ENCODE peak calls at places on chromosome 14, in eight cellular contexts. One of them, this sample, is unnamed.
A peak's percentile ranks its signal among the peaks of the same experiment; 100 is the strongest.

GRCh38 chr14:104139460-104140212 is 1.2 kb downstream of the KIF26A start:
- DNase-seq in AG04450: no peak
- DNase-seq in stomach: no peak
- DNase-seq in fibroblast of lung: no peak
- DNase-seq in A549: no peak
- DNase-seq in mammary epithelial cell: no peak
- DNase-seq in effector memory CD4-positive, alpha-beta T cell: no peak
- DNase-seq in endothelial cell of umbilical vein: no peak
- DNase-seq in this sample: no peak

GRCh38 chr14:103509864-103510263 is 12.8 kb downstream of the CKB start:
- DNase-seq in AG04450: no peak
- DNase-seq in stomach: no peak
- DNase-seq in fibroblast of lung: no peak
- DNase-seq in A549: no peak
- DNase-seq in mammary epithelial cell: no peak
- DNase-seq in effector memory CD4-positive, alpha-beta T cell: no peak
- DNase-seq in endothelial cell of umbilical vein: no peak
- DNase-seq in this sample: no peak

GRCh38 chr14:96225745-96226151 is 21.1 kb downstream of the BDKRB2 start:
- DNase-seq in AG04450: no peak
- DNase-seq in stomach: no peak
- DNase-seq in fibroblast of lung: peak; percentile 62
- DNase-seq in A549: peak; percentile 41
- DNase-seq in mammary epithelial cell: peak; percentile 54
- DNase-seq in effector memory CD4-positive, alpha-beta T cell: no peak
- DNase-seq in endothelial cell of umbilical vein: no peak
- DNase-seq in this sample: no peak

GRCh38 chr14:74549588-74549987 is 56.0 kb downstream of the ISCA2 start:
- DNase-seq in AG04450: no peak
- DNase-seq in stomach: no peak
- DNase-seq in fibroblast of lung: peak; percentile 29
- DNase-seq in A549: peak; percentile 42
- DNase-seq in mammary epithelial cell: peak; percentile 36
- DNase-seq in effector memory CD4-positive, alpha-beta T cell: no peak
- DNase-seq in endothelial cell of umbilical vein: no peak
- DNase-seq in this sample: no peak

GRCh38 chr14:105364100-105364708 is 34.1 kb upstream of the TEX22 start:
- DNase-seq in AG04450: peak; percentile 15
- DNase-seq in stomach: peak; percentile 31
- DNase-seq in fibroblast of lung: peak; percentile 39
- DNase-seq in A549: no peak
- DNase-seq in mammary epithelial cell: peak; percentile 32
- DNase-seq in effector memory CD4-positive, alpha-beta T cell: no peak
- DNase-seq in endothelial cell of umbilical vein: no peak
- DNase-seq in this sample: peak; percentile 46

GRCh38 chr14:48127674-48128073 is 452.3 kb upstream of the MDGA2 start:
- DNase-seq in AG04450: no peak
- DNase-seq in stomach: no peak
- DNase-seq in fibroblast of lung: no peak
- DNase-seq in A549: no peak
- DNase-seq in mammary epithelial cell: no peak
- DNase-seq in effector memory CD4-positive, alpha-beta T cell: no peak
- DNase-seq in endothelial cell of umbilical vein: no peak
- DNase-seq in this sample: no peak

GRCh38 chr14:32259368-32260013 is 56.4 kb upstream of the RNU6-8 start:
- DNase-seq in AG04450: peak; percentile 24
- DNase-seq in stomach: no peak
- DNase-seq in fibroblast of lung: peak; percentile 42
- DNase-seq in A549: peak; percentile 41
- DNase-seq in mammary epithelial cell: peak; percentile 82
- DNase-seq in effector memory CD4-positive, alpha-beta T cell: no peak
- DNase-seq in endothelial cell of umbilical vein: peak; percentile 56
- DNase-seq in this sample: no peak

GRCh38 chr14:81589381-81590065 is 55.9 kb upstream of the SEL1L start:
- DNase-seq in AG04450: no peak
- DNase-seq in stomach: no peak
- DNase-seq in fibroblast of lung: no peak
- DNase-seq in A549: peak; percentile 4
- DNase-seq in mammary epithelial cell: no peak
- DNase-seq in effector memory CD4-positive, alpha-beta T cell: no peak
- DNase-seq in endothelial cell of umbilical vein: no peak
- DNase-seq in this sample: no peak

GRCh38 chr14:103736546-103737431 is 21.2 kb downstream of the ZFYVE21 start:
- DNase-seq in AG04450: no peak
- DNase-seq in stomach: no peak
- DNase-seq in fibroblast of lung: no peak
- DNase-seq in A549: no peak
- DNase-seq in mammary epithelial cell: no peak
- DNase-seq in effector memory CD4-positive, alpha-beta T cell: no peak
- DNase-seq in endothelial cell of umbilical vein: no peak
- DNase-seq in this sample: no peak

GRCh38 chr14:100237735-100238418 is 1.1 kb upstream of the YY1 start:
- DNase-seq in AG04450: no peak
- DNase-seq in stomach: peak; percentile 52
- DNase-seq in fibroblast of lung: peak; percentile 52
- DNase-seq in A549: peak; percentile 56
- DNase-seq in mammary epithelial cell: peak; percentile 62
- DNase-seq in effector memory CD4-positive, alpha-beta T cell: no peak
- DNase-seq in endothelial cell of umbilical vein: peak; percentile 34
- DNase-seq in this sample: peak; percentile 28

GRCh38 chr14:81211844-81212243 is 8.9 kb downstream of the GTF2A1 start:
- DNase-seq in AG04450: no peak
- DNase-seq in stomach: no peak
- DNase-seq in fibroblast of lung: peak; percentile 54
- DNase-seq in A549: peak; percentile 37
- DNase-seq in mammary epithelial cell: no peak
- DNase-seq in effector memory CD4-positive, alpha-beta T cell: no peak
- DNase-seq in endothelial cell of umbilical vein: peak; percentile 24
- DNase-seq in this sample: no peak

GRCh38 chr14:78519863-78520262 is 349.7 kb downstream of the NRXN3 start:
- DNase-seq in AG04450: no peak
- DNase-seq in stomach: no peak
- DNase-seq in fibroblast of lung: peak; percentile 6
- DNase-seq in A549: no peak
- DNase-seq in mammary epithelial cell: peak; percentile 1
- DNase-seq in effector memory CD4-positive, alpha-beta T cell: no peak
- DNase-seq in endothelial cell of umbilical vein: peak; percentile 8
- DNase-seq in this sample: no peak

GRCh38 chr14:94009767-94010166 is 12.7 kb downstream of the CCDC197 start:
- DNase-seq in AG04450: peak; percentile 43
- DNase-seq in stomach: no peak
- DNase-seq in fibroblast of lung: peak; percentile 10
- DNase-seq in A549: no peak
- DNase-seq in mammary epithelial cell: peak; percentile 77
- DNase-seq in effector memory CD4-positive, alpha-beta T cell: no peak
- DNase-seq in endothelial cell of umbilical vein: no peak
- DNase-seq in this sample: no peak

GRCh38 chr14:68047910-68048309 is 228.3 kb downstream of the RAD51B start:
- DNase-seq in AG04450: peak; percentile 6
- DNase-seq in stomach: no peak
- DNase-seq in fibroblast of lung: peak; percentile 19
- DNase-seq in A549: peak; percentile 50
- DNase-seq in mammary epithelial cell: no peak
- DNase-seq in effector memory CD4-positive, alpha-beta T cell: no peak
- DNase-seq in endothelial cell of umbilical vein: no peak
- DNase-seq in this sample: no peak

GRCh38 chr14:101851716-101852395 is 90.3 kb downstream of the PPP2R5C start:
- DNase-seq in AG04450: no peak
- DNase-seq in stomach: no peak
- DNase-seq in fibroblast of lung: no peak
- DNase-seq in A549: no peak
- DNase-seq in mammary epithelial cell: no peak
- DNase-seq in effector memory CD4-positive, alpha-beta T cell: no peak
- DNase-seq in endothelial cell of umbilical vein: no peak
- DNase-seq in this sample: no peak

GRCh38 chr14:37623552-37623951 is 28.1 kb downstream of the TTC6 start:
- DNase-seq in AG04450: no peak
- DNase-seq in stomach: no peak
- DNase-seq in fibroblast of lung: peak; percentile 66
- DNase-seq in A549: peak; percentile 45
- DNase-seq in mammary epithelial cell: peak; percentile 97
- DNase-seq in effector memory CD4-positive, alpha-beta T cell: no peak
- DNase-seq in endothelial cell of umbilical vein: peak; percentile 29
- DNase-seq in this sample: no peak

GRCh38 chr14:94773017-94773681 is 3.2 kb upstream of the GSC start:
- DNase-seq in AG04450: no peak
- DNase-seq in stomach: no peak
- DNase-seq in fibroblast of lung: no peak
- DNase-seq in A549: no peak
- DNase-seq in mammary epithelial cell: no peak
- DNase-seq in effector memory CD4-positive, alpha-beta T cell: no peak
- DNase-seq in endothelial cell of umbilical vein: no peak
- DNase-seq in this sample: no peak

GRCh38 chr14:90805662-90806548 is 10.3 kb downstream of the TTC7B start:
- DNase-seq in AG04450: no peak
- DNase-seq in stomach: no peak
- DNase-seq in fibroblast of lung: no peak
- DNase-seq in A549: no peak
- DNase-seq in mammary epithelial cell: no peak
- DNase-seq in effector memory CD4-positive, alpha-beta T cell: no peak
- DNase-seq in endothelial cell of umbilical vein: no peak
- DNase-seq in this sample: no peak

GRCh38 chr14:74333909-74334308 is 14.4 kb upstream of the VRTN start:
- DNase-seq in AG04450: peak; percentile 62
- DNase-seq in stomach: no peak
- DNase-seq in fibroblast of lung: peak; percentile 59
- DNase-seq in A549: no peak
- DNase-seq in mammary epithelial cell: peak; percentile 78
- DNase-seq in effector memory CD4-positive, alpha-beta T cell: no peak
- DNase-seq in endothelial cell of umbilical vein: no peak
- DNase-seq in this sample: no peak

GRCh38 chr14:95527392-95528002 is 7.4 kb upstream of the GLRX5 start:
- DNase-seq in AG04450: no peak
- DNase-seq in stomach: peak; percentile 52
- DNase-seq in fibroblast of lung: peak; percentile 91
- DNase-seq in A549: peak; percentile 44
- DNase-seq in mammary epithelial cell: no peak
- DNase-seq in effector memory CD4-positive, alpha-beta T cell: no peak
- DNase-seq in endothelial cell of umbilical vein: no peak
- DNase-seq in this sample: no peak

GRCh38 chr14:101986953-101987352 is 22.6 kb downstream of the DYNC1H1 start:
- DNase-seq in AG04450: no peak
- DNase-seq in stomach: no peak
- DNase-seq in fibroblast of lung: no peak
- DNase-seq in A549: no peak
- DNase-seq in mammary epithelial cell: no peak
- DNase-seq in effector memory CD4-positive, alpha-beta T cell: no peak
- DNase-seq in endothelial cell of umbilical vein: no peak
- DNase-seq in this sample: no peak

GRCh38 chr14:56821807-56822615 is 11.7 kb upstream of the OTX2 start:
- DNase-seq in AG04450: no peak
- DNase-seq in stomach: no peak
- DNase-seq in fibroblast of lung: no peak
- DNase-seq in A549: peak; percentile 11
- DNase-seq in mammary epithelial cell: no peak
- DNase-seq in effector memory CD4-positive, alpha-beta T cell: no peak
- DNase-seq in endothelial cell of umbilical vein: no peak
- DNase-seq in this sample: no peak

GRCh38 chr14:97827746-97828145 is 1030.6 kb downstream of the VRK1 start:
- DNase-seq in AG04450: no peak
- DNase-seq in stomach: no peak
- DNase-seq in fibroblast of lung: no peak
- DNase-seq in A549: no peak
- DNase-seq in mammary epithelial cell: peak; percentile 1
- DNase-seq in effector memory CD4-positive, alpha-beta T cell: no peak
- DNase-seq in endothelial cell of umbilical vein: no peak
- DNase-seq in this sample: no peak

GRCh38 chr14:80108430-80108829 is 102.9 kb downstream of the DIO2 start:
- DNase-seq in AG04450: no peak
- DNase-seq in stomach: no peak
- DNase-seq in fibroblast of lung: no peak
- DNase-seq in A549: no peak
- DNase-seq in mammary epithelial cell: no peak
- DNase-seq in effector memory CD4-positive, alpha-beta T cell: no peak
- DNase-seq in endothelial cell of umbilical vein: no peak
- DNase-seq in this sample: no peak
- H3K9me3 ChIP-seq in AG04450: no peaks in the 10 kb centered on the region
- H3K9me3 ChIP-seq in stomach: no peaks in the 10 kb centered on the region
- H3K9me3 ChIP-seq in fibroblast of lung: no peaks in the 10 kb centered on the region
- H3K9me3 ChIP-seq in A549: no peaks in the 10 kb centered on the region
- H3K9me3 ChIP-seq in mammary epithelial cell: no peaks in the 10 kb centered on the region
- H3K9me3 ChIP-seq in effector memory CD4-positive, alpha-beta T cell: no peaks in the 10 kb centered on the region
- H3K9me3 ChIP-seq in endothelial cell of umbilical vein: no peaks in the 10 kb centered on the region
- H3K9me3 ChIP-seq in this sample: no peaks in the 10 kb centered on the region

DNA sequence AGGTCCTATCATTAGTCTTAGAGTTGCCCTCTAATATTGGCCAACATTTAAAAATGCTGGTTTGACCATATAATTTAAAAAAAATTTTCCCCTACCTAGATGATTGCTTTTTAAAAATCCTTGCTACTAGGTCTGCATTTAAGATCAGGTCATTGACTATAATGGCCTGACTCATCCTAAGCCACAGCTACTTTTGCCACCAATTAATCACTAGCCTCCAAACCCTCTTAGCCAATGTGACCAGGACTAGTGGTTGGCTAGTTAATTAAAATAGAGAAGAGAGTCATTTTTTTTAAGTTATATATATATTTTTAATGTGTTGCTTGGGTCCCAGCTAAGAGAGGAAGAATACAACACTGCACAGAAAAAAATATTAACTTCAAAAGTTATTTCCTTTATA is 57.5 kb downstream of the SOS2 start:
- DNase-seq in AG04450: no peak
- DNase-seq in stomach: no peak
- DNase-seq in fibroblast of lung: no peak
- DNase-seq in A549: no peak
- DNase-seq in mammary epithelial cell: peak; percentile 24
- DNase-seq in effector memory CD4-positive, alpha-beta T cell: no peak
- DNase-seq in endothelial cell of umbilical vein: no peak
- DNase-seq in this sample: no peak
- H3K9me3 ChIP-seq in AG04450: no peaks in the 10 kb centered on the region
- H3K9me3 ChIP-seq in stomach: no peaks in the 10 kb centered on the region
- H3K9me3 ChIP-seq in fibroblast of lung: no peaks in the 10 kb centered on the region
- H3K9me3 ChIP-seq in A549: no peaks in the 10 kb centered on the region
- H3K9me3 ChIP-seq in mammary epithelial cell: no peaks in the 10 kb centered on the region
- H3K9me3 ChIP-seq in effector memory CD4-positive, alpha-beta T cell: no peaks in the 10 kb centered on the region
- H3K9me3 ChIP-seq in endothelial cell of umbilical vein: no peaks in the 10 kb centered on the region
- H3K9me3 ChIP-seq in this sample: no peaks in the 10 kb centered on the region

GRCh38 chr14:29255692-29256091 is 489.1 kb downstream of the FOXG1 start:
- DNase-seq in AG04450: no peak
- DNase-seq in stomach: no peak
- DNase-seq in fibroblast of lung: no peak
- DNase-seq in A549: no peak
- DNase-seq in mammary epithelial cell: no peak
- DNase-seq in effector memory CD4-positive, alpha-beta T cell: no peak
- DNase-seq in endothelial cell of umbilical vein: no peak
- DNase-seq in this sample: no peak
- H3K9me3 ChIP-seq in AG04450: peaks cover 6% of the 10 kb centered on the region
- H3K9me3 ChIP-seq in stomach: no peaks in the 10 kb centered on the region
- H3K9me3 ChIP-seq in fibroblast of lung: no peaks in the 10 kb centered on the region
- H3K9me3 ChIP-seq in A549: no peaks in the 10 kb centered on the region
- H3K9me3 ChIP-seq in mammary epithelial cell: peaks cover 19% of the 10 kb centered on the region
- H3K9me3 ChIP-seq in effector memory CD4-positive, alpha-beta T cell: peaks cover 3% of the 10 kb centered on the region
- H3K9me3 ChIP-seq in endothelial cell of umbilical vein: no peaks in the 10 kb centered on the region
- H3K9me3 ChIP-seq in this sample: no peaks in the 10 kb centered on the region

DNA sequence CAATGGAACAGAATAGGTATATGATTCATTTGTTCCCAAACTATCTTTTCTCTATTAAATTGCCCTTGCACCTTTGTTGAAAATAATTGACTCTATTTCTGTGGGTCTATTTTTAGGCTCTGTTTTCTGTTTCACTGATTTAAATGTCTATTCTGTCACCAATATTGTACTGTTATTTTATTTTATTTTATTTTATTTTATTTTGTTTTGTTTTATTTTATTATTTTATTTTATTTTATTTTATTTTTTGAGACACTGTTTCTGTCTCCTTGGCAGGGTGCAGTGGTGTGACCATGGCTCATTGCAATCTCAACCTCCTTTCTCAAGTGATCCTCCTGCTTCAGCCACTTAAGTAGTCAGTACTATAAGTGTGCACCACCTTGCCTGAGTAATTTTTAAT is 34.9 kb downstream of the OR4N2 start:
- DNase-seq in AG04450: no peak
- DNase-seq in stomach: no peak
- DNase-seq in fibroblast of lung: no peak
- DNase-seq in A549: no peak
- DNase-seq in mammary epithelial cell: no peak
- DNase-seq in effector memory CD4-positive, alpha-beta T cell: no peak
- DNase-seq in endothelial cell of umbilical vein: no peak
- DNase-seq in this sample: no peak
- H3K9me3 ChIP-seq in AG04450: peaks cover 19% of the 10 kb centered on the region
- H3K9me3 ChIP-seq in stomach: peaks cover 9% of the 10 kb centered on the region
- H3K9me3 ChIP-seq in fibroblast of lung: no peaks in the 10 kb centered on the region
- H3K9me3 ChIP-seq in A549: no peaks in the 10 kb centered on the region
- H3K9me3 ChIP-seq in mammary epithelial cell: peaks cover 23% of the 10 kb centered on the region
- H3K9me3 ChIP-seq in effector memory CD4-positive, alpha-beta T cell: no peaks in the 10 kb centered on the region
- H3K9me3 ChIP-seq in endothelial cell of umbilical vein: no peaks in the 10 kb centered on the region
- H3K9me3 ChIP-seq in this sample: no peaks in the 10 kb centered on the region